ENCODE peak calls at places on chromosomes 4 and X, in six cellular contexts. L, A, S, X, K and C are unnamed samples.

GRCh38 chr4:72909461-72909860 is 160.1 kb downstream of the COX18 start:
- DNase-seq in L (no peak), A (no peak), S (no peak), X (no peak), K (no peak), C (no peak)

GRCh38 chr4:7322166-7322991 is 112.4 kb downstream of the PSAPL1 start:
- DNase-seq in L (no peak), A (no peak), S (no peak), X (peak), K (no peak), C (no peak)

GRCh38 chr4:141134051-141134450 is 782 bp upstream of the RNF150 start:
- DNase-seq in L (peak), A (no peak), S (no peak), X (no peak), K (no peak), C (no peak)

GRCh38 chr4:6198278-6198677 is 2.1 kb downstream of the JAKMIP1 start:
- DNase-seq in L (no peak), A (no peak), S (peak), X (no peak), K (no peak), C (no peak)

GRCh38 chr4:128757712-128758111 is 51.8 kb upstream of the JADE1 start:
- DNase-seq in L (no peak), A (no peak), S (no peak), X (no peak), K (no peak), C (no peak)

GRCh38 chr4:188603646-188604045 is 464.4 kb downstream of the TRIML1 start:
- DNase-seq in L (no peak), A (no peak), S (no peak), X (no peak), K (no peak), C (no peak)

GRCh38 chrX:10350991-10351390 is 194.2 kb downstream of the CLCN4 start:
- DNase-seq in L (no peak), A (no peak), S (no peak), X (no peak), K (no peak), C (no peak)

GRCh38 chrX:96721398-96721797 is 36.8 kb downstream of the DIAPH2 start:
- DNase-seq in L (no peak), A (no peak), S (no peak), X (no peak), K (peak), C (no peak)

GRCh38 chrX:11143931-11144678 is 33.0 kb downstream of the HCCS start:
- DNase-seq in L (peak), A (peak), S (peak), X (peak), K (peak), C (peak)

GRCh38 chrX:63503541-63503940 is 152.4 kb upstream of the SPIN4 start:
- DNase-seq in L (no peak), A (no peak), S (no peak), X (no peak), K (no peak), C (no peak)

GRCh38 chr4:153806073-153806472 is 17.2 kb upstream of the SFRP2 start:
- DNase-seq in L (no peak), A (no peak), S (no peak), X (peak), K (no peak), C (no peak)

GRCh38 chrX:119622356-119623232 is 16.4 kb upstream of the NKRF start:
- DNase-seq in L (no peak), A (peak), S (no peak), X (no peak), K (no peak), C (peak)

GRCh38 chr4:173171098-173171497 is 2.5 kb downstream of the GALNT7 start:
- DNase-seq in L (peak), A (no peak), S (no peak), X (no peak), K (no peak), C (no peak)